ENCODE peak calls at places on chromosomes 2 and 18, in seven cellular contexts. C is tibial artery; V is stimulated activated CD8-positive, alpha-beta memory T cell treated with anti-CD3 and anti-CD28 coated beads, Interleukin-4, amount 100 ng/mL, for 4 hours; K is fibroblast of the conjunctiva; Y is activated CD8-positive, alpha-beta memory T cell treated with anti-CD3 and anti-CD28 coated beads for 48 hours; W is astrocyte of the cerebellum; H is cortex of kidney. P is an unnamed sample.
A peak's percentile ranks its signal among the peaks of the same experiment; 100 is the strongest.

GRCh38 chr18:54749291-54749690 is 79.0 kb upstream of the RAB27B start:
- DNase-seq in Y (no peak), V (no peak), H (no peak), K (no peak), W (no peak), C (no peak), P (no peak)

GRCh38 chr2:72415256-72415655 is 267.6 kb upstream of the CYP26B1 start:
- DNase-seq in H (no peak), V (no peak), C (no peak), W (peak; percentile 20), Y (no peak), K (peak; percentile 49), P (no peak)

GRCh38 chr18:79488311-79489047 is 92.7 kb downstream of the NFATC1 start:
- DNase-seq in C (no peak), W (no peak), Y (no peak), V (no peak), K (no peak), H (no peak), P (no peak)

GRCh38 chr2:226487573-226487972 is 312.0 kb downstream of the IRS1 start:
- DNase-seq in Y (no peak), W (peak; percentile 35), C (no peak), V (no peak), H (no peak), K (no peak), P (no peak)

GRCh38 chr18:12041561-12041960 is 52.1 kb upstream of the ANKRD62 start:
- DNase-seq in Y (no peak), C (no peak), W (peak; percentile 82), V (no peak), K (peak; percentile 43), H (no peak), P (no peak)

GRCh38 chr2:132544045-132544630 is 125.9 kb downstream of the LYPD1 start:
- DNase-seq in C (no peak), V (no peak), Y (no peak), W (no peak), H (no peak), K (no peak), P (no peak)

GRCh38 chr2:45822272-45822630 is 170.8 kb downstream of the PRKCE start:
- DNase-seq in V (no peak), H (no peak), Y (no peak), W (no peak), C (no peak), K (no peak), P (no peak)

GRCh38 chr2:239881561-239882320 is 143.4 kb downstream of the NDUFA10 start:
- DNase-seq in K (peak; percentile 23), V (no peak), H (no peak), W (no peak), Y (no peak), C (peak; percentile 26), P (no peak)

GRCh38 chr18:58158008-58158407 is 114.0 kb downstream of the NEDD4L start:
- DNase-seq in C (no peak), K (no peak), H (no peak), Y (no peak), W (no peak), V (no peak), P (no peak)

GRCh38 chr2:182503886-182504285 is 77.0 kb upstream of the PDE1A start:
- DNase-seq in W (no peak), V (no peak), C (no peak), H (no peak), K (no peak), Y (no peak), P (no peak)

GRCh38 chr2:69667805-69668382 is 24.4 kb upstream of the AAK1 start:
- DNase-seq in W (no peak), K (no peak), C (no peak), V (no peak), Y (no peak), H (no peak), P (no peak)